ENCODE peak calls at places on chromosomes 4 and X, in five cellular contexts. Z, T, A, W and Q are unnamed samples.

GRCh38 chr4:25884040-25884788 is 21.4 kb upstream of the SEL1L3 start:
- DNase-seq in Z (no peak), T (no peak), A (no peak), W (no peak), Q (no peak)

GRCh38 chrX:56738670-56739069 is 9.6 kb downstream of the NBDY start:
- DNase-seq in Z (no peak), T (no peak), A (no peak), W (no peak), Q (no peak)

GRCh38 chr4:73728091-73728741 is 12.2 kb upstream of the CXCL8 start:
- DNase-seq in Z (no peak), T (no peak), A (no peak), W (no peak), Q (no peak)

GRCh38 chr4:57080781-57081650 is 29.2 kb downstream of the IGFBP7 start:
- DNase-seq in Z (no peak), T (no peak), A (no peak), W (peak; percentile 26), Q (no peak)

GRCh38 chrX:31421441-31421840 is 349.6 kb upstream of the FTHL17 start:
- DNase-seq in Z (no peak), T (no peak), A (no peak), W (no peak), Q (no peak)

GRCh38 chr4:169906821-169907220 is 119.4 kb downstream of the MFAP3L start:
- DNase-seq in Z (no peak), T (no peak), A (no peak), W (no peak), Q (no peak)

GRCh38 chr4:688695-689497 is at the start of gene SLC49A3:
- DNase-seq in Z (peak; percentile 59), T (no peak), A (no peak), W (no peak), Q (no peak)

GRCh38 chr4:55733874-55734437 is 85.6 kb upstream of the EXOC1L start:
- DNase-seq in Z (no peak), T (peak; percentile 92), A (no peak), W (peak; percentile 84), Q (peak; percentile 90)